ENCODE peak calls at places on chromosomes 13 and 19, in four cellular contexts. Q is AG04449, X is esophagus squamous epithelium, N is AG10803. A is an unnamed sample.

GRCh38 chr19:46962030-46962570 is 57.5 kb upstream of the NPAS1 start:
- DNase-seq in Q (no peak), X (no peak), N (no peak), A (no peak)

GRCh38 chr19:51161266-51161665 is 19.2 kb downstream of the SIGLEC7 start:
- DNase-seq in N (no peak), X (no peak), Q (no peak), A (no peak)

GRCh38 chr13:55000043-55000442 is 1971.4 kb downstream of the OLFM4 start:
- DNase-seq in X (no peak), Q (no peak), N (no peak), A (no peak)

GRCh38 chr13:53112522-53112921 is 83.9 kb downstream of the OLFM4 start:
- DNase-seq in N (no peak), X (no peak), Q (no peak), A (no peak)

GRCh38 chr19:56015756-56016155 is 29.2 kb downstream of the NLRP5 start:
- DNase-seq in X (no peak), Q (no peak), N (no peak), A (no peak)

GRCh38 chr13:112685856-112686255 is 4.0 kb upstream of the ATP11A start:
- DNase-seq in Q (no peak), N (no peak), X (no peak), A (no peak)

GRCh38 chr13:49436890-49437289 is 7.0 kb downstream of the CAB39L start:
- DNase-seq in Q (no peak), X (no peak), N (peak), A (no peak)

GRCh38 chr13:24131749-24132148 is 28.8 kb upstream of the SPATA13 start:
- DNase-seq in X (no peak), N (no peak), Q (no peak), A (no peak)

GRCh38 chr19:35123573-35123972 is 8.0 kb downstream of the FXYD3 start:
- DNase-seq in N (peak), X (no peak), Q (no peak), A (no peak)

GRCh38 chr19:44499559-44499958 is 763 bp downstream of the ZNF180 start:
- DNase-seq in N (no peak), X (no peak), Q (no peak), A (no peak)

GRCh38 chr13:24574847-24575246 is 62.3 kb upstream of the PARP4 start:
- DNase-seq in N (no peak), X (no peak), Q (no peak), A (no peak)

GRCh38 chr13:112910616-112911280 is 58.3 kb upstream of the MCF2L start:
- DNase-seq in N (no peak), X (no peak), Q (no peak), A (no peak)

GRCh38 chr13:35025314-35025713 is 83.2 kb downstream of the NBEA start:
- DNase-seq in Q (no peak), X (no peak), N (no peak), A (no peak)

GRCh38 chr13:39655569-39656324 is at the start of gene COG6:
- DNase-seq in Q (no peak), N (peak), X (peak), A (peak)

GRCh38 chr19:30227661-30228112 is 144.5 kb upstream of the ZNF536 start:
- DNase-seq in N (peak), Q (no peak), X (no peak), A (no peak)

GRCh38 chr19:47190167-47190727 is 40.8 kb downstream of the BBC3 start:
- DNase-seq in X (no peak), N (peak), Q (peak), A (no peak)

GRCh38 chr19:51461723-51462161 is 3.5 kb upstream of the SIGLEC8 start:
- DNase-seq in X (no peak), Q (no peak), N (no peak), A (no peak)

GRCh38 chr13:46885018-46885417 is 11.8 kb downstream of the HTR2A start:
- DNase-seq in Q (no peak), X (no peak), N (no peak), A (no peak)

GRCh38 chr13:46475586-46475991 is 77.4 kb upstream of the LRCH1 start:
- DNase-seq in X (no peak), Q (no peak), N (peak), A (no peak)

GRCh38 chr19:56119585-56119978 is 1.5 kb downstream of the ZNF787 start:
- DNase-seq in Q (peak), N (peak), X (no peak), A (no peak)

GRCh38 chr13:47215741-47216140 is 318.9 kb upstream of the HTR2A start:
- DNase-seq in N (peak), X (no peak), Q (peak), A (no peak)

GRCh38 chr19:498591-498950 is 2.3 kb downstream of the MADCAM1 start:
- DNase-seq in Q (no peak), N (no peak), X (no peak), A (no peak)

GRCh38 chr19:6091771-6092291 is 18.5 kb downstream of the RFX2 start:
- DNase-seq in X (no peak), N (peak), Q (no peak), A (no peak)

GRCh38 chr13:109720758-109721184 is 65.6 kb downstream of the IRS2 start:
- DNase-seq in Q (no peak), N (no peak), X (no peak), A (no peak)

GRCh38 chr19:3365093-3365446 is 1.3 kb upstream of the NFIC start:
- DNase-seq in Q (no peak), X (no peak), N (no peak), A (no peak)